ENCODE peak calls at places on chromosomes 11 and 22, in five cellular contexts. G, L, P, D and I are unnamed samples.

GRCh38 chr11:44621784-44622183 is 56.3 kb downstream of the CD82 start:
- DNase-seq in D (no peak), G (no peak), L (no peak), P (no peak), I (no peak)

GRCh38 chr11:83628622-83629347 is 342.6 kb upstream of the CCDC90B start:
- DNase-seq in L (no peak), P (no peak), D (no peak), G (no peak), I (no peak)

GRCh38 chr11:128407962-128408361 is 179.4 kb downstream of the ETS1 start:
- DNase-seq in P (no peak), D (no peak), G (no peak), L (no peak), I (no peak)

GRCh38 chr11:119663279-119663678 is 65.7 kb downstream of the NECTIN1 start:
- DNase-seq in L (no peak), P (no peak), D (no peak), G (no peak), I (no peak)

GRCh38 chr11:106086850-106087249 is 9.4 kb downstream of the AASDHPPT start:
- DNase-seq in P (no peak), G (no peak), D (no peak), L (no peak), I (peak)

GRCh38 chr11:69546735-69547370 is 65.4 kb downstream of the LINC01488 start:
- DNase-seq in P (no peak), L (no peak), D (no peak), G (no peak), I (no peak)

GRCh38 chr11:126968915-126969314 is 31.7 kb downstream of the KIRREL3 start:
- DNase-seq in D (no peak), G (no peak), P (no peak), L (no peak), I (no peak)

GRCh38 chr11:112082729-112083128 is 3.8 kb downstream of the TIMM8B start:
- DNase-seq in D (no peak), P (peak), L (no peak), G (no peak), I (no peak)

GRCh38 chr11:119417726-119418540 is 5.0 kb downstream of the THY1 start:
- DNase-seq in D (no peak), G (no peak), L (no peak), P (no peak), I (no peak)

GRCh38 chr11:77079666-77080065 is 12.9 kb downstream of the CAPN5 start:
- DNase-seq in P (no peak), D (no peak), L (no peak), G (no peak), I (no peak)

GRCh38 chr22:46122511-46122971 is 27.8 kb upstream of the PPARA start:
- DNase-seq in G (peak), D (peak), P (peak), L (peak), I (peak)

GRCh38 chr11:130478881-130479280 is 30.4 kb downstream of the ADAMTS15 start:
- DNase-seq in L (no peak), D (no peak), P (no peak), G (no peak), I (no peak)

GRCh38 chr11:71490731-71491390 is 36.2 kb upstream of the KRTAP5-7 start:
- DNase-seq in G (no peak), L (no peak), P (no peak), D (no peak), I (no peak)

GRCh38 chr11:101880208-101880607 is 34.6 kb upstream of the CEP126 start:
- DNase-seq in D (no peak), P (no peak), G (no peak), L (no peak), I (peak)

GRCh38 chr11:36214484-36214883 is 74.7 kb downstream of the COMMD9 start:
- DNase-seq in L (no peak), P (no peak), D (no peak), G (no peak), I (no peak)

GRCh38 chr11:102552447-102553200 is 22.1 kb upstream of the MMP7 start:
- DNase-seq in P (no peak), L (no peak), D (no peak), G (peak), I (no peak)

GRCh38 chr11:79336740-79337517 is 103.9 kb downstream of the TENM4 start:
- DNase-seq in L (no peak), D (no peak), P (no peak), G (no peak), I (no peak)

GRCh38 chr11:114350022-114350421 is 50.3 kb downstream of the C11orf71 start:
- DNase-seq in P (no peak), G (no peak), L (no peak), D (no peak), I (no peak)

GRCh38 chr11:125154380-125155099 is 10.0 kb upstream of the PKNOX2 start:
- DNase-seq in D (no peak), G (no peak), P (no peak), L (no peak), I (no peak)

GRCh38 chr22:45472426-45472825 is 30.3 kb upstream of the FBLN1 start:
- DNase-seq in P (no peak), L (no peak), G (no peak), D (no peak), I (no peak)

GRCh38 chr11:134261626-134262488 is 8.5 kb downstream of the ACAD8 start:
- DNase-seq in D (no peak), L (peak), G (peak), P (no peak), I (peak)

GRCh38 chr11:123168236-123168635 is 26.8 kb downstream of the CLMP start:
- DNase-seq in D (no peak), L (no peak), G (no peak), P (no peak), I (no peak)
- TF ChIP-seq POLR2A in D (no peak), L (no peak), G (no peak), P (no peak), I (no peak)

GRCh38 chr22:21697021-21697771 is 31.4 kb downstream of the PPIL2 start:
- DNase-seq in P (no peak), G (no peak), L (peak), D (no peak), I (no peak)

GRCh38 chr22:21699643-21700042 is 33.8 kb downstream of the PPIL2 start:
- DNase-seq in G (no peak), P (no peak), L (peak), D (no peak), I (no peak)

GRCh38 chr22:21697866-21698265 is 32.1 kb downstream of the PPIL2 start:
- DNase-seq in G (no peak), P (no peak), D (no peak), L (peak), I (no peak)

GRCh38 chr22:21700822-21701221 is 34.8 kb downstream of the YPEL1 start:
- DNase-seq in D (no peak), G (no peak), L (no peak), P (no peak), I (no peak)

GRCh38 chr22:21698430-21699329 is 32.9 kb downstream of the PPIL2 start:
- DNase-seq in G (no peak), D (no peak), L (peak), P (peak), I (no peak)
- TF ChIP-seq POLR2A in G (no peak), D (no peak), L (no peak), P (no peak), I (no peak)

GRCh38 chr11:20387262-20388095 is at the start of gene PRMT3:
- DNase-seq in D (peak), G (peak), P (peak), L (peak), I (peak)
- TF ChIP-seq POLR2A in D (peak), G (peak), P (peak), L (peak), I (peak)

GRCh38 chr11:66051766-66052663 is at the start of gene SF3B2:
- DNase-seq in L (peak), G (peak), P (peak), D (peak), I (peak)
- TF ChIP-seq POLR2A in L (peak), G (peak), P (peak), D (peak), I (peak)

GRCh38 chr11:61969838-61970452 is 2.5 kb upstream of the FTH1 start:
- DNase-seq in G (no peak), P (no peak), D (no peak), L (no peak), I (peak)
- TF ChIP-seq POLR2A in G (no peak), P (peak), D (no peak), L (no peak), I (no peak)

GRCh38 chr11:117230981-117231636 is 764 bp downstream of the PCSK7 start:
- DNase-seq in G (no peak), L (no peak), D (no peak), P (no peak), I (no peak)

GRCh38 chr11:117231637-117232021 is 244 bp downstream of the PCSK7 start:
- DNase-seq in G (no peak), L (no peak), D (no peak), P (no peak), I (peak)

GRCh38 chr11:117229411-117229810 is 2.5 kb downstream of the PCSK7 start:
- DNase-seq in D (no peak), G (no peak), L (no peak), P (no peak), I (no peak)

GRCh38 chr11:117229931-117230285 is 2.0 kb downstream of the PCSK7 start:
- DNase-seq in G (no peak), D (no peak), P (no peak), L (no peak), I (no peak)

GRCh38 chr11:117230286-117230961 is 1.4 kb downstream of the PCSK7 start:
- DNase-seq in P (no peak), D (no peak), L (no peak), G (no peak), I (no peak)
- TF ChIP-seq POLR2A in P (no peak), D (no peak), L (no peak), G (no peak), I (no peak)